ENCODE peak calls at places on chromosome 19, in ten cellular contexts. U is T-helper 2 cell, W is choroid plexus epithelial cell, V is AG20443, F is nephron progenitor cell, N is endothelial cell, M is KG1, A is erythroblast, Z is AG10803, L is left cardiac atrium. I is an unnamed sample.

GRCh38 chr19:855566-856120 is 3.5 kb downstream of the ELANE start:
- DNase-seq in U (no peak), W (no peak), V (no peak), F (no peak), N (no peak), M (no peak), A (no peak), Z (no peak), L (no peak), I (no peak)

GRCh38 chr19:15098505-15098904 is 8.7 kb upstream of the SYDE1 start:
- DNase-seq in U (no peak), W (no peak), V (no peak), F (no peak), N (no peak), M (no peak), A (no peak), Z (no peak), L (no peak), I (no peak)

GRCh38 chr19:5932146-5932545 is 18.1 kb downstream of the CAPS start:
- DNase-seq in U (no peak), W (no peak), V (no peak), F (no peak), N (no peak), M (no peak), A (no peak), Z (no peak), L (no peak), I (no peak)

GRCh38 chr19:33427801-33428626 is 54.5 kb downstream of the CEBPG start:
- DNase-seq in U (no peak), W (no peak), V (no peak), F (no peak), N (no peak), M (no peak), A (no peak), Z (no peak), L (peak), I (no peak)

GRCh38 chr19:4977299-4978174 is 8.6 kb downstream of the KDM4B start:
- DNase-seq in U (no peak), W (peak), V (peak), F (no peak), N (no peak), M (no peak), A (no peak), Z (peak), L (no peak), I (no peak)

GRCh38 chr19:14056069-14056666 is 5.7 kb downstream of the PALM3 start:
- DNase-seq in U (no peak), W (no peak), V (no peak), F (no peak), N (no peak), M (no peak), A (no peak), Z (no peak), L (no peak), I (no peak)

GRCh38 chr19:4279530-4280422 is 710 bp downstream of the SHD start:
- DNase-seq in U (no peak), W (no peak), V (no peak), F (no peak), N (no peak), M (no peak), A (no peak), Z (no peak), L (no peak), I (no peak)

GRCh38 chr19:47541507-47541906 is 26.6 kb upstream of the NAPA start:
- DNase-seq in U (no peak), W (no peak), V (no peak), F (no peak), N (no peak), M (no peak), A (no peak), Z (no peak), L (no peak), I (no peak)

GRCh38 chr19:47492137-47492533 is 8.1 kb upstream of the KPTN start:
- DNase-seq in U (no peak), W (no peak), V (no peak), F (no peak), N (no peak), M (no peak), A (no peak), Z (no peak), L (no peak), I (no peak)

GRCh38 chr19:33795370-33796163 is 1.1 kb upstream of the KCTD15 start:
- DNase-seq in U (peak), W (peak), V (peak), F (peak), N (peak), M (peak), A (peak), Z (peak), L (peak), I (peak)

GRCh38 chr19:2542341-2543069 is 66.6 kb downstream of the GADD45B start:
- DNase-seq in U (no peak), W (peak), V (no peak), F (peak), N (no peak), M (no peak), A (no peak), Z (no peak), L (no peak), I (peak)

GRCh38 chr19:4140237-4140711 is 13.2 kb upstream of the CREB3L3 start:
- DNase-seq in U (no peak), W (peak), V (peak), F (peak), N (peak), M (no peak), A (peak), Z (peak), L (no peak), I (peak)

GRCh38 chr19:43452517-43453045 is 12.8 kb downstream of the LYPD3 start:
- DNase-seq in U (no peak), W (no peak), V (no peak), F (no peak), N (no peak), M (no peak), A (no peak), Z (no peak), L (no peak), I (no peak)

GRCh38 chr19:30144242-30144758 is 202.3 kb downstream of the URI1 start:
- DNase-seq in U (no peak), W (no peak), V (no peak), F (no peak), N (no peak), M (no peak), A (no peak), Z (no peak), L (no peak), I (no peak)

GRCh38 chr19:48480151-48480475 is 10.9 kb downstream of the CYTH2 start:
- DNase-seq in U (no peak), W (peak), V (peak), F (no peak), N (no peak), M (no peak), A (no peak), Z (peak), L (peak), I (no peak)

GRCh38 chr19:16661480-16662034 is 618 bp downstream of the TMEM38A start:
- DNase-seq in U (no peak), W (no peak), V (no peak), F (peak), N (no peak), M (peak), A (no peak), Z (no peak), L (peak), I (peak)

GRCh38 chr19:1168877-1169791 is 4.9 kb downstream of the SBNO2 start:
- DNase-seq in U (no peak), W (peak), V (peak), F (peak), N (no peak), M (no peak), A (peak), Z (peak), L (no peak), I (no peak)

GRCh38 chr19:36060430-36060829 is 5.7 kb downstream of the WDR62 start:
- DNase-seq in U (no peak), W (peak), V (peak), F (peak), N (peak), M (no peak), A (peak), Z (peak), L (peak), I (peak)

GRCh38 chr19:29404015-29404414 is 121.8 kb upstream of the VSTM2B start:
- DNase-seq in U (no peak), W (no peak), V (no peak), F (no peak), N (no peak), M (no peak), A (no peak), Z (no peak), L (no peak), I (no peak)

GRCh38 chr19:38919837-38920528 is 8.0 kb upstream of the CCER2 start:
- DNase-seq in U (no peak), W (no peak), V (no peak), F (no peak), N (no peak), M (no peak), A (no peak), Z (no peak), L (no peak), I (no peak)

GRCh38 chr19:6064703-6065073 is 45.6 kb downstream of the RFX2 start:
- DNase-seq in U (no peak), W (no peak), V (no peak), F (no peak), N (no peak), M (no peak), A (no peak), Z (no peak), L (no peak), I (no peak)

I was measured in H9.